ENCODE peak calls at places on chromosomes 4 and X, in five cellular contexts. S is ovary, I is PC-9, K is naive B cell, P is NCI-H1105 treated with DMSO at 0.1 percent for 48 hours. L is an unnamed sample.

GRCh38 chr4:170025523-170026252 is 507 bp downstream of the MFAP3L start:
- DNase-seq in S (peak; percentile 37), I (no peak), K (peak; percentile 15), P (no peak), L (no peak)

GRCh38 chr4:77922158-77923094 is 59.8 kb downstream of the MRPL1 start:
- DNase-seq in S (no peak), I (no peak), K (no peak), P (no peak), L (no peak)

GRCh38 chrX:23736030-23736429 is 7.0 kb downstream of the ACOT9 start:
- DNase-seq in S (no peak), I (no peak), K (no peak), P (peak; percentile 77), L (no peak)

GRCh38 chr4:106312377-106312776 is 3.6 kb downstream of the TBCK start:
- DNase-seq in S (no peak), I (no peak), K (no peak), P (no peak), L (no peak)

GRCh38 chr4:1402021-1402515 is 4.2 kb downstream of the NKX1-1 start:
- DNase-seq in S (no peak), I (no peak), K (no peak), P (no peak), L (no peak)

GRCh38 chrX:39654952-39655351 is 442.8 kb downstream of the BCOR start:
- DNase-seq in S (no peak), I (no peak), K (no peak), P (no peak), L (no peak)

GRCh38 chr4:142463195-142463594 is 382.9 kb downstream of the INPP4B start:
- DNase-seq in S (no peak), I (no peak), K (no peak), P (no peak), L (no peak)

GRCh38 chrX:96982159-96982558 is 98.5 kb downstream of the RPA4 start:
- DNase-seq in S (no peak), I (no peak), K (no peak), P (no peak), L (no peak)

GRCh38 chrX:97700547-97700946 is 816.8 kb downstream of the RPA4 start:
- DNase-seq in S (no peak), I (no peak), K (no peak), P (no peak), L (no peak)

GRCh38 chr4:5730993-5731975 is 20.3 kb downstream of the EVC start:
- DNase-seq in S (no peak), I (no peak), K (no peak), P (no peak), L (no peak)

GRCh38 chr4:78121338-78121904 is 64.3 kb downstream of the FRAS1 start:
- DNase-seq in S (no peak), I (no peak), K (no peak), P (no peak), L (no peak)

GRCh38 chr4:78601013-78601412 is 49.4 kb downstream of the ANXA3 start:
- DNase-seq in S (no peak), I (no peak), K (no peak), P (no peak), L (no peak)

GRCh38 chr4:137509855-137510282 is 22.4 kb downstream of the PCDH18 start:
- DNase-seq in S (no peak), I (no peak), K (no peak), P (no peak), L (no peak)

GRCh38 chr4:173294444-173294843 is 39.7 kb downstream of the HMGB2 start:
- DNase-seq in S (no peak), I (no peak), K (no peak), P (no peak), L (no peak)

L was measured in keratinocyte.